ENCODE peak calls at places on chromosomes 7 and 10, in ten cellular contexts. P, E, F, X, K, H, N, I, B and Z are unnamed samples.

GRCh38 chr10:4663162-4663992 is 162.6 kb upstream of the AKR1E2 start:
- DNase-seq in I (peak), B (peak), H (peak), P (peak), K (peak), N (peak), F (peak), E (no peak), X (peak), Z (no peak)

GRCh38 chr7:52507546-52507945 is 527.9 kb upstream of the POM121L12 start:
- DNase-seq in B (no peak), F (no peak), P (no peak), H (no peak), E (no peak), I (no peak), X (no peak), N (no peak), K (no peak), Z (no peak)

GRCh38 chr7:157432541-157432956 is 95.7 kb downstream of the DNAJB6 start:
- DNase-seq in X (peak), E (no peak), P (peak), H (no peak), F (peak), I (peak), B (no peak), N (no peak), K (peak), Z (no peak)

GRCh38 chr7:137909042-137909441 is 62.3 kb upstream of the DGKI start:
- DNase-seq in B (no peak), K (peak), E (no peak), F (no peak), X (no peak), I (no peak), P (no peak), H (no peak), N (no peak), Z (no peak)

GRCh38 chr10:121928528-121928884 is 675 bp upstream of the ATE1 start:
- DNase-seq in P (peak), K (peak), X (no peak), E (peak), I (no peak), N (peak), B (no peak), F (no peak), H (peak), Z (peak)

GRCh38 chr10:129814681-129815646 is 149.1 kb downstream of the EBF3 start:
- DNase-seq in B (no peak), P (no peak), F (no peak), X (no peak), N (no peak), E (no peak), K (no peak), H (no peak), I (no peak), Z (no peak)

GRCh38 chr10:46020871-46021553 is 9.4 kb downstream of the NCOA4 start:
- DNase-seq in K (peak), N (no peak), P (peak), I (no peak), H (no peak), F (no peak), B (no peak), X (no peak), E (no peak), Z (no peak)

GRCh38 chr10:71812913-71813590 is 38.0 kb downstream of the PSAP start:
- DNase-seq in P (no peak), N (no peak), K (no peak), H (no peak), X (no peak), F (no peak), E (no peak), I (no peak), B (no peak), Z (no peak)

GRCh38 chr7:25672476-25672875 is 444.2 kb upstream of the NPVF start:
- DNase-seq in K (no peak), I (no peak), E (no peak), X (no peak), P (no peak), N (no peak), F (no peak), B (no peak), H (no peak), Z (no peak)

GRCh38 chr10:17617031-17617911 is at the start of gene HACD1:
- DNase-seq in X (peak), P (peak), K (peak), B (peak), E (peak), F (peak), I (peak), N (no peak), H (peak), Z (peak)

DNA sequence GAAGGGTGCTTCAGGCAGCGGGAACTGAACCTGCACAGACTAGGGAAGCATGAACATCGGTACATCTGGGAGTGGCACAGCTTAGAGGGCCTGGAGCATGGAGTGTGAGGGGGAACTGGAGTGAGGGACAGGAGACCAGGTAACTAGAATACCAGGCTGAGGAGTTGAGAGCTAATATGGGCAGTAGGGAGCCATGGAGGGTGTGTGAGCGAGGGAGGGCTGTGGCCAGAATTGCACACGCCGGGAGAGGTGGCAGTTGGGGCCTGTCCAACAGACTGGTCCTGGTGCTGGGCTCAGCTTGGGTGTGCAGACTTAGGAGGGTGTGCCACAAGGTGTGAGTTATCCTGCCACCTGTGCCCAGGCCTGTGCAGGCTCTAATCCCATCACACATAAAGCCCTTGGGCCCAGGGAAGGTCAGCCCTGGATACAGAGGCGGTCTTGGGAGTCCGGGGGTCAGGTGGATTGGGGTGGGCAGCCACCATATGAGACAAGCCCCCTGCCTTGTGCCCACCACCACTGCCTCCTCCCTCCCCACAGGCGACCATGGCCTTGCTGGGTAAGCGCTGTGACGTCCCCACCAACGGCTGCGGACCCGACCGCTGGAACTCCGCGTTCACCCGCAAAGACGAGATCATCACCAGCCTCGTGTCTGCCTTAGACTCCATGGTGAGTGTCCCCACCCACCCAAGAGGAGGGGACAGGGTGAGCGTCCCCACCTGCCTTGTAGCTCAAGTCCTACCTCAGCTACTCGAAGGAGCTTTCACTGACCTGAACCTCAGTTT is 54.0 kb downstream of the GTF2IRD1 start:
- DNase-seq in H (no peak), I (no peak), K (no peak), N (no peak), X (no peak), P (no peak), B (no peak), E (no peak), F (no peak), Z (no peak)
- TF ChIP-seq CTCF in H (no peak), I (no peak), K (no peak), N (no peak), X (no peak), P (no peak), B (no peak), E (no peak), F (no peak), Z (no peak)

GRCh38 chr7:57404967-57405421 is 45.0 kb upstream of the ZNF716 start:
- DNase-seq in B (no peak), X (no peak), N (no peak), F (peak), P (no peak), I (no peak), E (no peak), H (no peak), K (no peak), Z (peak)

GRCh38 chr7:57400531-57401155 is 49.3 kb upstream of the ZNF716 start:
- DNase-seq in B (no peak), X (no peak), H (no peak), N (no peak), F (no peak), I (no peak), E (no peak), K (no peak), P (no peak), Z (peak)

GRCh38 chr7:57403601-57404342 is 46.2 kb upstream of the ZNF716 start:
- DNase-seq in F (no peak), B (peak), K (peak), I (peak), P (no peak), E (no peak), H (no peak), N (no peak), X (no peak), Z (peak)

GRCh38 chr7:57407125-57407524 is 42.9 kb upstream of the ZNF716 start:
- DNase-seq in E (no peak), K (no peak), F (no peak), N (no peak), P (no peak), H (no peak), B (no peak), X (no peak), I (no peak), Z (peak)

GRCh38 chr7:57404343-57404966 is 45.5 kb upstream of the ZNF716 start:
- DNase-seq in B (peak), H (no peak), E (no peak), I (peak), F (no peak), K (peak), N (no peak), P (no peak), X (no peak), Z (peak)
- TF ChIP-seq CTCF in B (no peak), H (no peak), E (no peak), I (no peak), F (no peak), K (no peak), N (no peak), P (no peak), X (no peak), Z (no peak)

GRCh38 chr10:119725550-119726290 is at the start of gene INPP5F:
- DNase-seq in F (peak), P (peak), X (peak), I (peak), H (peak), B (peak), E (peak), K (peak), N (peak), Z (peak)
- TF ChIP-seq CTCF in F (no peak), P (no peak), X (no peak), I (peak), H (peak), B (no peak), E (no peak), K (no peak), N (no peak), Z (peak)

DNA sequence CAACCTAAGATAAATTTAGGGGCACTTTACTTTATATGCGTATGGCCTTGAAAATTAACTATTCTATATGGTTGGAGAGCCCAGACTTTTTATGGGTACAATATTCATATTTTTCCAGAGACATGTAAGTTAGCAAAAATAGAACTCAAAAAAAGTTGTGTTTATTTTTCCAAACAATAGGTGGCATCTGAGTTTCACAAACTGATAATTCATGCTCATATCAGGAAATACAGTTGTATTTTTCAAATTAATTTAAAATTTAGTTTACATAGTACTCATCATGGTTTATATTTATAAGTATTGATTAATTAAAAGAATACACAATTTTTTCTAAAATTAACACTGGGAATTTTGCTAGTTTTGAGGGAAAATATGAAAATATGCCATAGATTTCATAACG is 34.6 kb downstream of the ANKRD7 start:
- DNase-seq in X (no peak), N (no peak), P (no peak), B (no peak), I (no peak), H (no peak), E (no peak), F (no peak), K (no peak), Z (no peak)
- TF ChIP-seq CTCF in X (no peak), N (no peak), P (no peak), B (no peak), I (peak), H (no peak), E (peak), F (peak), K (no peak), Z (peak)

GRCh38 chr10:32980242-32980557 is 22.2 kb upstream of the ITGB1 start:
- DNase-seq in P (no peak), N (no peak), X (no peak), K (no peak), F (no peak), I (no peak), E (no peak), H (no peak), B (no peak), Z (no peak)

GRCh38 chr10:32982293-32982709 is 24.3 kb upstream of the ITGB1 start:
- DNase-seq in H (no peak), X (no peak), P (peak), F (peak), I (no peak), K (peak), E (no peak), B (no peak), N (no peak), Z (no peak)

GRCh38 chr10:32979041-32979440 is 21.0 kb upstream of the ITGB1 start:
- DNase-seq in E (no peak), N (no peak), B (no peak), I (no peak), F (no peak), X (no peak), H (no peak), K (peak), P (peak), Z (no peak)

GRCh38 chr10:32981760-32982159 is 23.7 kb upstream of the ITGB1 start:
- DNase-seq in I (peak), P (no peak), H (no peak), K (peak), F (peak), X (no peak), N (peak), E (no peak), B (peak), Z (no peak)

DNA sequence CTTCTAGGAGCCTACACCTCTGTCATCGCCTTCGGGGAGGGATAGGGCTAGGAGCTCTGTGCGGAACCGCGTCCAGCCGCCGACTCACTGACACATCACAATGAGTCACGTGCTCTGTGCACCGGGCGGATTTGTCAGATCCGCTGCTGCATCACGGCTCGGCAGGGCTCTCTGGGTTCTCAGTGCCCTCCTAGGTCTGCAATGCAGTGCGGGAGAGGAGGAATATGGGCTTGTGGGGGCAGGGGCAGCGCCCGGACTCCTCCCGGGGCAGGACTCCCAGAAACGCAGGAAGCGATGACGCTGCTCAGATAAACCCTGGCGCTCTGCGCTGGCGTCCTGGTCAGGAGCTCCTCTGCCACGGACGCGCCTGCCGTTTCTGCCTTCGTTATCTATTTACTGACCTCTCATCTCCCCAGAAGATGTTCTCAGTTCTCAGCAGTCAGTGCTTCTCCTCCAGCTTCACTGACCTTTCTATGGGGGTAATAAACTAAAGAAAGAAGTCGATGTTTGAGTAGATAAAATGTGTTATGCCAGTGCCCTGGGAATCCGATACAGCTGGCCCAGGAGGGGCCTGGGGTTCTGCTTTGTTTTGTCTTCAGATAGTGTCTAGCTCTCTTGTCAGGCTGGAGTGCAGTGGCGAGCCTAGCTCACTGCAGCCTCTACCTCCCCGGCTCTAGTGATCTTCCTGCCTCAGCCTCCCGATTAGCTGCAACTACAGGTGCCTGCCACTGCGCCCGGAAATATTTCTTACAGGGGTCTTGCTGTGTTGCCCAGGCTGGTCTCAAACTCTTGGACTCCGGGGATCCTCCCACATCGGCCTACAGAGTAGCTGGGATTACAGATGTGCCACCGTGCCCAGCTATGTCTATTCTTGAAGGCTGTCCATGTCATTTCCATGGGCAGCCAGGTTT is 22.8 kb upstream of the ITGB1 start:
- DNase-seq in E (peak), X (peak), B (peak), I (peak), N (peak), P (peak), H (peak), F (peak), K (peak), Z (peak)
- TF ChIP-seq CTCF in E (no peak), X (peak), B (no peak), I (no peak), N (no peak), P (no peak), H (no peak), F (no peak), K (no peak), Z (no peak)

DNA sequence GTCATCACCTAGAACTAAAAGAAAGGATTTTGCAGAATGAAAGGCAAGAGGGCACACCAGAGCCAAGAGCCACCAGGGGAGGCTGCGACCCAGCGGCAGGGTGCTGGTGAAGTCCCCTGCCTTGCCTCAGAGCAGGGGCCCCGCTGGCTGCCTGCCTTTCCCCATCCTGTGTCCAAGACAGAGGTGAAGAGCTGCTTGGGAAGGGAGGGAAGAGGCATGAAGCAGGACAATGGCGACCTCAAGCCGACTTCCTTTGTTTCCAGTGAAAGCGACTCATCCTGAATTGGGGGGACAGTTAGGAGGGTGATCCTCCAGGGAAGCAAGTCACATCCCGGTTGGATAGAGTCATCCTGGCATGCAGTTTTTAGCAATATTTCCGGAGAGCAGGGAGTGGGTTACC is 255.5 kb upstream of the YAE1 start:
- DNase-seq in F (no peak), I (no peak), X (no peak), K (no peak), E (no peak), P (no peak), B (no peak), N (no peak), H (no peak), Z (no peak)
- TF ChIP-seq CTCF in F (no peak), I (no peak), X (no peak), K (no peak), E (no peak), P (no peak), B (no peak), N (no peak), H (no peak), Z (no peak)

DNA sequence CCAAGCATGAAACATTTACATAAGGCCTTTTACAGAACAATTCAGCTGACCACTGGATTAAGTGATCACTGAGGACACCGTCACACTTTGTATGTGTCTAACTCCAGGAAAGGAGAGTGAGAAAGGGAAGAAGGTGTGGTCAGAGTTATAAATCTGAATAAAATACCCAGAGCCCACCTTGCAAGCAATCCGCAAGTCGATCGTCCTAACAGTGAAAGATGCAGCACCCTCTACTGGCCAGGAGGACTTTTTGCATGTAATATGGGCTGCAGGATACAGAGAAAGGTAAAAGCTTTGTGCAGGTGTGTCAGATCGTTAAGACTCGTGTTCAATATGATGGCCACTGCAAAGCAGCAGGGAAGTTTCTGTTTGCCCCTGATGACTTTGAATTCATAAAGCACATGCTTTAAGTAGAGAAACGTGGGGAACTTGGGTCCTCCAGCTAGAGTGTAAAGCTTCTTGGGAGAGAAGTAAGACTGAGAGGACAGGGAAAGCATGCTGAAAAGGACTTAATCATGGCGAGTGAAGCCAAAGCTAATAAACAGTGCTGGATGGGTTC is 68.5 kb upstream of the BMPER start:
- DNase-seq in I (no peak), P (no peak), X (peak), N (no peak), B (no peak), F (no peak), K (peak), H (no peak), E (no peak), Z (no peak)
- TF ChIP-seq CTCF in I (no peak), P (no peak), X (peak), N (no peak), B (no peak), F (peak), K (peak), H (no peak), E (no peak), Z (peak)

GRCh38 chr10:14774214-14774580 is 500 bp downstream of the FAM107B start:
- DNase-seq in F (no peak), P (no peak), K (no peak), X (no peak), I (no peak), H (no peak), N (no peak), E (no peak), B (no peak), Z (no peak)

GRCh38 chr10:14772399-14772798 is 2.3 kb downstream of the FAM107B start:
- DNase-seq in X (no peak), H (no peak), K (no peak), I (no peak), E (no peak), P (no peak), B (no peak), F (no peak), N (no peak), Z (no peak)

GRCh38 chr10:14774797-14775196 is at the start of gene FAM107B:
- DNase-seq in N (no peak), E (no peak), H (no peak), F (no peak), B (no peak), K (no peak), P (no peak), I (no peak), X (no peak), Z (no peak)

GRCh38 chr10:14775656-14776055 is 959 bp upstream of the FAM107B start:
- DNase-seq in N (no peak), B (no peak), X (no peak), K (no peak), E (no peak), H (no peak), I (no peak), F (no peak), P (no peak), Z (no peak)

GRCh38 chr10:14773551-14774213 is 1.0 kb downstream of the FAM107B start:
- DNase-seq in H (no peak), B (no peak), E (no peak), F (no peak), K (no peak), P (no peak), N (no peak), X (no peak), I (no peak), Z (no peak)
- TF ChIP-seq CTCF in H (no peak), B (no peak), E (no peak), F (no peak), K (peak), P (no peak), N (no peak), X (peak), I (no peak), Z (no peak)